ENCODE peak calls at places on chromosomes 16 and 17, in ten cellular contexts. L, F, T, Z, D, V, Q, H, K and N are unnamed samples.
A peak's percentile ranks its signal among the peaks of the same experiment; 100 is the strongest.

GRCh38 chr16:56415849-56416248 is 9.5 kb downstream of the AMFR start:
- DNase-seq in L (no peak), F (no peak), T (no peak), Z (no peak), D (no peak), V (no peak), Q (no peak), H (no peak), K (no peak), N (no peak)

GRCh38 chr16:3484328-3485096 is 10.8 kb downstream of the C16orf90 start:
- DNase-seq in L (no peak), F (no peak), T (no peak), Z (no peak), D (no peak), V (no peak), Q (no peak), H (no peak), K (no peak), N (no peak)

GRCh38 chr16:35629001-35629400 is 2169.6 kb downstream of the TP53TG3F start:
- DNase-seq in L (no peak), F (no peak), T (no peak), Z (no peak), D (no peak), V (no peak), Q (no peak), H (no peak), K (no peak), N (no peak)

GRCh38 chr16:23398987-23399805 is 53.8 kb downstream of the COG7 start:
- DNase-seq in L (no peak), F (no peak), T (no peak), Z (no peak), D (no peak), V (peak; percentile 54), Q (no peak), H (no peak), K (no peak), N (no peak)

GRCh38 chr16:13926507-13926906 is 6.6 kb downstream of the ERCC4 start:
- DNase-seq in L (no peak), F (no peak), T (no peak), Z (no peak), D (no peak), V (no peak), Q (no peak), H (no peak), K (no peak), N (no peak)

GRCh38 chr16:11586375-11586855 is 304 bp downstream of the LITAF start:
- DNase-seq in L (no peak), F (no peak), T (no peak), Z (no peak), D (no peak), V (peak; percentile 28), Q (no peak), H (no peak), K (no peak), N (no peak)

GRCh38 chr17:16493470-16494048 is 1.6 kb upstream of the LRRC75A start:
- DNase-seq in L (no peak), F (no peak), T (no peak), Z (no peak), D (no peak), V (no peak), Q (no peak), H (no peak), K (no peak), N (no peak)

GRCh38 chr17:81511800-81512559 is 619 bp downstream of the ACTG1 start:
- DNase-seq in L (peak; percentile 30), F (no peak), T (peak; percentile 43), Z (peak; percentile 24), D (no peak), V (no peak), Q (no peak), H (peak; percentile 64), K (peak; percentile 44), N (no peak)

GRCh38 chr16:482468-483185 is 44.9 kb upstream of the CAPN15 start:
- DNase-seq in L (no peak), F (no peak), T (no peak), Z (no peak), D (no peak), V (no peak), Q (no peak), H (no peak), K (no peak), N (no peak)

GRCh38 chr16:477758-478157 is 49.8 kb upstream of the CAPN15 start:
- DNase-seq in L (no peak), F (no peak), T (no peak), Z (no peak), D (no peak), V (peak; percentile 60), Q (no peak), H (no peak), K (no peak), N (no peak)

DNA sequence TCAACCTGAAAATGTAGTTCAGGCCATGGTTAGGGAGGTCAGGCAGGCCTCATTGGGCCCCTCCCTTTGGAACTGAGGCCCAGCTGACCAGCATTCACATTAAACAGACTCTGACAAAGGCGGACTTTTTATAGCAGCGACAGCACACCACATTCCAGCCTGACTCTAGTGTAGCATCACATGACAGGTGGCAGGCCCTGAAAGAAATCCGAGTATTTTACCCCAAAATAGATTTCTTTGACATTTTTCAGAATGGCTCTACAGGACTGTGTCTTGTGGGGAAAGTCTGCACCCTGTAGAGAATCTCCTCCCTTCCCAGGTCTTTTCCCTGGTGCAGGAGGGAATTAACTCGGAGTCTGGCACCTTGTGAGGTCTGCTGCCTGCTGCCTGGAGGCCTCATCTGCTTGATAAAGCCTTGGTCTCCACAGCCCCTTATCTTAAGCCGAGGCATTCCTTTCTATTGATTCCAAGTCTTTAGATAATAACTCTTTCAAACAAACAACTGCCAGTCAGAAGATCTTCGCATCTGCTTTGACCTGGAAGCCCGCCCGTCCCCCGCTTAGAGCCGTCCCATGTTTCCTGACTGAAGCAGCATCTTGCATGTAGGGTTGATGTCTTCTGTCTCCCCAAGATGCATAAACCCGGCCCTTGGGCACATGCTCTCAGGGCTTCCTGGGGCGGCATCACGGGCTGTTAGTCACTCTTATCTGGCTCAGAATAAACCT is 44.0 kb upstream of the CAPN15 start:
- DNase-seq in L (no peak), F (no peak), T (peak; percentile 21), Z (no peak), D (no peak), V (no peak), Q (no peak), H (no peak), K (no peak), N (no peak)
- H3K27ac ChIP-seq in L (no peak overlapping the region), F (peak overlapping the region; percentile 33), T (peak overlapping the region; percentile 91), Z (no peak overlapping the region), D (no peak overlapping the region), V (no peak overlapping the region), Q (no peak overlapping the region), H (no peak overlapping the region), K (no peak overlapping the region), N (no peak overlapping the region)

DNA sequence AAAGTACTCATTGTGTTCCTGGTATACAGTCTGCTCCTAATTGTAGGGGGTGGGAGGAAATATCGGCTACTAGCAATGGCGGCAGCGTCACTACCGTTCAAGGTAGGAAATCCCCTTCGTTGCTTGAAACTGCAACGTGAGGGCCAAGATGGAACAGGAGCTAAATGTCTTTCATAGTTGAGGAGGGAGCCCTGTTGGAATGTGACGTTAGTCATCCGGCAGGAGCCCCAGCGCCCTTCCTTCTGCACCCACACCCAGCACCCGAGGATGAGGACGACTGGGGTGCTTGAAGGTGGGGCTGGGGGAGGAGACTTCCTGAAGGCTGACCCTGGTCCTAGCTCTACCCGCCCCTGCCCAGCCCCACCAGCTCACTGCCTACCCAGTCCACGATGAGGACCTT is 11.7 kb downstream of the G6PC3 start:
- DNase-seq in L (no peak), F (no peak), T (no peak), Z (no peak), D (no peak), V (no peak), Q (no peak), H (no peak), K (no peak), N (no peak)
- H3K27ac ChIP-seq in L (no peak overlapping the region), F (no peak overlapping the region), T (no peak overlapping the region), Z (no peak overlapping the region), D (no peak overlapping the region), V (no peak overlapping the region), Q (no peak overlapping the region), H (no peak overlapping the region), K (no peak overlapping the region), N (no peak overlapping the region)

GRCh38 chr16:88719267-88719932 is 13.1 kb downstream of the CTU2 start:
- DNase-seq in L (no peak), F (no peak), T (no peak), Z (no peak), D (no peak), V (no peak), Q (no peak), H (no peak), K (no peak), N (no peak)
- H3K27ac ChIP-seq in L (no peak overlapping the region), F (no peak overlapping the region), T (no peak overlapping the region), Z (no peak overlapping the region), D (no peak overlapping the region), V (no peak overlapping the region), Q (no peak overlapping the region), H (no peak overlapping the region), K (no peak overlapping the region), N (no peak overlapping the region)

GRCh38 chr17:2178798-2179505 is 124.0 kb downstream of the HIC1 start:
- DNase-seq in L (no peak), F (no peak), T (no peak), Z (no peak), D (no peak), V (peak; percentile 22), Q (no peak), H (no peak), K (no peak), N (no peak)

GRCh38 chr17:2174471-2175293 is 119.8 kb downstream of the HIC1 start:
- DNase-seq in L (no peak), F (no peak), T (peak; percentile 98), Z (peak; percentile 38), D (no peak), V (peak; percentile 61), Q (no peak), H (peak; percentile 62), K (peak; percentile 55), N (no peak)

GRCh38 chr17:2175294-2175628 is 120.4 kb downstream of the HIC1 start:
- DNase-seq in L (no peak), F (no peak), T (no peak), Z (no peak), D (no peak), V (no peak), Q (no peak), H (no peak), K (no peak), N (no peak)

GRCh38 chr17:2177235-2177811 is 122.4 kb downstream of the HIC1 start:
- DNase-seq in L (no peak), F (no peak), T (no peak), Z (no peak), D (no peak), V (no peak), Q (no peak), H (no peak), K (no peak), N (no peak)

DNA sequence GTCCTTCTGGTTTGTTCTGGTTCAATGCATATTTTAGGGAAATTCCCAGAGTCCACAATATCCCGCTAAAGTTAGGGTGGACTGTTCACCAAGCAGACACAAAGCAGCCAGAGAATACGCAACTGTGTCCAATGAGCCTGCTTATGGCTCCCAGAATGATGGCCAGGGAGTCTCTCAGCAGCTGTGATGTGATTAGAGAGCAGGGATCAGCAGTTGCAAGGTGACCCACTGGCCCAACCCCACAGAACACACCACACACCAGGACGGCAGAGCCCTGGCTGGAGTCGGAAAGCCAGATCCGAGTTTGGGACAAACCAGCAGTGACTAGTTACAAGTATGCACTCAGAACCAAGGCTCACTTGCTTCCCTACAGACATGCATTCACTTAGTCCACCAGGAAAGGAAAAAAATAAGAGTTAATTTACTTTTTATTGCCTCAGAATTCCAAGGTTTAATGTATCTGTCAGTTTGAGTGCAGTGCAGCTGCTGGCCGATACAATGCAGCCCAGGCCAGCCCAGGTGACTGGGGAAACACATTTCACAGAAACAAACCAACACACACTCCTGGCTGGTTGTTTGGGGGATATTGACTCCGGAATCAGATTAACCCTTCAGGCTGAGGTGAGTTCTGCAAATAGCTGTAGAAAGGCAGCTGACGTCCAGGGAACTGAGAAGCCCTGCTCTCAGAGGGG is 121.7 kb downstream of the HIC1 start:
- DNase-seq in L (no peak), F (no peak), T (no peak), Z (no peak), D (no peak), V (no peak), Q (no peak), H (no peak), K (no peak), N (no peak)
- H3K27ac ChIP-seq in L (no peak overlapping the region), F (no peak overlapping the region), T (peak overlapping the region; percentile 82), Z (no peak overlapping the region), D (no peak overlapping the region), V (peak overlapping the region; percentile 84), Q (peak overlapping the region; percentile 63), H (no peak overlapping the region), K (no peak overlapping the region), N (peak overlapping the region; percentile 80)